ENCODE peak calls at places on chromosomes 3 and 15, in five cellular contexts. One of them, this sample, is unnamed.

GRCh38 chr15:34064443-34064842 is 25.4 kb upstream of the AVEN start:
- DNase-seq in stimulated activated naive CD8-positive, alpha-beta T cell treated with anti-CD3 and anti-CD28 coated beads, Interleukin-15, amount 100 ng/mL, for 72 hours: no peak
- DNase-seq in AG04450: no peak
- DNase-seq in SK-N-SH: no peak
- DNase-seq in stromal cell of bone marrow: no peak
- DNase-seq in this sample: no peak

GRCh38 chr3:16092923-16093322 is 81.6 kb upstream of the GALNT15 start:
- DNase-seq in stimulated activated naive CD8-positive, alpha-beta T cell treated with anti-CD3 and anti-CD28 coated beads, Interleukin-15, amount 100 ng/mL, for 72 hours: no peak
- DNase-seq in AG04450: no peak
- DNase-seq in SK-N-SH: no peak
- DNase-seq in stromal cell of bone marrow: no peak
- DNase-seq in this sample: no peak

GRCh38 chr3:24264748-24265158 is 229.9 kb downstream of the THRB start:
- DNase-seq in stimulated activated naive CD8-positive, alpha-beta T cell treated with anti-CD3 and anti-CD28 coated beads, Interleukin-15, amount 100 ng/mL, for 72 hours: no peak
- DNase-seq in AG04450: no peak
- DNase-seq in SK-N-SH: peak
- DNase-seq in stromal cell of bone marrow: peak
- DNase-seq in this sample: peak

GRCh38 chr3:30354972-30355371 is 251.4 kb upstream of the TGFBR2 start:
- DNase-seq in stimulated activated naive CD8-positive, alpha-beta T cell treated with anti-CD3 and anti-CD28 coated beads, Interleukin-15, amount 100 ng/mL, for 72 hours: no peak
- DNase-seq in AG04450: no peak
- DNase-seq in SK-N-SH: no peak
- DNase-seq in stromal cell of bone marrow: no peak
- DNase-seq in this sample: no peak

GRCh38 chr3:127707777-127708438 is 35.2 kb downstream of the ABTB1 start:
- DNase-seq in stimulated activated naive CD8-positive, alpha-beta T cell treated with anti-CD3 and anti-CD28 coated beads, Interleukin-15, amount 100 ng/mL, for 72 hours: no peak
- DNase-seq in AG04450: no peak
- DNase-seq in SK-N-SH: no peak
- DNase-seq in stromal cell of bone marrow: no peak
- DNase-seq in this sample: no peak

GRCh38 chr3:38738630-38739395 is 77.2 kb downstream of the SCN10A start:
- DNase-seq in stimulated activated naive CD8-positive, alpha-beta T cell treated with anti-CD3 and anti-CD28 coated beads, Interleukin-15, amount 100 ng/mL, for 72 hours: peak
- DNase-seq in AG04450: no peak
- DNase-seq in SK-N-SH: peak
- DNase-seq in stromal cell of bone marrow: peak
- DNase-seq in this sample: no peak

GRCh38 chr15:88982304-88982945 is 69.2 kb upstream of the MFGE8 start:
- DNase-seq in stimulated activated naive CD8-positive, alpha-beta T cell treated with anti-CD3 and anti-CD28 coated beads, Interleukin-15, amount 100 ng/mL, for 72 hours: no peak
- DNase-seq in AG04450: no peak
- DNase-seq in SK-N-SH: peak
- DNase-seq in stromal cell of bone marrow: peak
- DNase-seq in this sample: no peak

GRCh38 chr15:86329311-86330013 is 249.8 kb downstream of the AGBL1 start:
- DNase-seq in stimulated activated naive CD8-positive, alpha-beta T cell treated with anti-CD3 and anti-CD28 coated beads, Interleukin-15, amount 100 ng/mL, for 72 hours: no peak
- DNase-seq in AG04450: no peak
- DNase-seq in SK-N-SH: no peak
- DNase-seq in stromal cell of bone marrow: no peak
- DNase-seq in this sample: no peak

GRCh38 chr3:10527295-10528016 is 22.1 kb upstream of the ATP2B2 start:
- DNase-seq in stimulated activated naive CD8-positive, alpha-beta T cell treated with anti-CD3 and anti-CD28 coated beads, Interleukin-15, amount 100 ng/mL, for 72 hours: no peak
- DNase-seq in AG04450: no peak
- DNase-seq in SK-N-SH: no peak
- DNase-seq in stromal cell of bone marrow: no peak
- DNase-seq in this sample: no peak

GRCh38 chr3:45677045-45677436 is 12.2 kb upstream of the SACM1L start:
- DNase-seq in stimulated activated naive CD8-positive, alpha-beta T cell treated with anti-CD3 and anti-CD28 coated beads, Interleukin-15, amount 100 ng/mL, for 72 hours: peak
- DNase-seq in AG04450: no peak
- DNase-seq in SK-N-SH: no peak
- DNase-seq in stromal cell of bone marrow: no peak
- DNase-seq in this sample: no peak

GRCh38 chr3:132079150-132079549 is 44.3 kb upstream of the CPNE4 start:
- DNase-seq in stimulated activated naive CD8-positive, alpha-beta T cell treated with anti-CD3 and anti-CD28 coated beads, Interleukin-15, amount 100 ng/mL, for 72 hours: no peak
- DNase-seq in AG04450: no peak
- DNase-seq in SK-N-SH: no peak
- DNase-seq in stromal cell of bone marrow: no peak
- DNase-seq in this sample: no peak

GRCh38 chr3:30626443-30627181 is 20.2 kb downstream of the TGFBR2 start:
- DNase-seq in stimulated activated naive CD8-positive, alpha-beta T cell treated with anti-CD3 and anti-CD28 coated beads, Interleukin-15, amount 100 ng/mL, for 72 hours: no peak
- DNase-seq in AG04450: no peak
- DNase-seq in SK-N-SH: no peak
- DNase-seq in stromal cell of bone marrow: peak
- DNase-seq in this sample: no peak

GRCh38 chr3:124770341-124771082 is 40.3 kb downstream of the UMPS start:
- DNase-seq in stimulated activated naive CD8-positive, alpha-beta T cell treated with anti-CD3 and anti-CD28 coated beads, Interleukin-15, amount 100 ng/mL, for 72 hours: no peak
- DNase-seq in AG04450: no peak
- DNase-seq in SK-N-SH: peak
- DNase-seq in stromal cell of bone marrow: no peak
- DNase-seq in this sample: no peak

GRCh38 chr15:47824185-47824584 is 106.9 kb downstream of the SEMA6D start:
- DNase-seq in stimulated activated naive CD8-positive, alpha-beta T cell treated with anti-CD3 and anti-CD28 coated beads, Interleukin-15, amount 100 ng/mL, for 72 hours: no peak
- DNase-seq in AG04450: no peak
- DNase-seq in SK-N-SH: no peak
- DNase-seq in stromal cell of bone marrow: no peak
- DNase-seq in this sample: no peak

GRCh38 chr15:99433757-99434211 is 132.0 kb upstream of the MEF2A start:
- DNase-seq in stimulated activated naive CD8-positive, alpha-beta T cell treated with anti-CD3 and anti-CD28 coated beads, Interleukin-15, amount 100 ng/mL, for 72 hours: no peak
- DNase-seq in AG04450: no peak
- DNase-seq in SK-N-SH: no peak
- DNase-seq in stromal cell of bone marrow: no peak
- DNase-seq in this sample: no peak

GRCh38 chr15:83039206-83039605 is 27.8 kb upstream of the C15orf40 start:
- DNase-seq in stimulated activated naive CD8-positive, alpha-beta T cell treated with anti-CD3 and anti-CD28 coated beads, Interleukin-15, amount 100 ng/mL, for 72 hours: no peak
- DNase-seq in AG04450: no peak
- DNase-seq in SK-N-SH: no peak
- DNase-seq in stromal cell of bone marrow: no peak
- DNase-seq in this sample: no peak

GRCh38 chr3:60080648-60081047 is 1030.8 kb upstream of the CFAP20DC start:
- DNase-seq in stimulated activated naive CD8-positive, alpha-beta T cell treated with anti-CD3 and anti-CD28 coated beads, Interleukin-15, amount 100 ng/mL, for 72 hours: peak
- DNase-seq in AG04450: no peak
- DNase-seq in SK-N-SH: no peak
- DNase-seq in stromal cell of bone marrow: no peak
- DNase-seq in this sample: no peak

GRCh38 chr3:30188713-30189112 is 417.7 kb upstream of the TGFBR2 start:
- DNase-seq in stimulated activated naive CD8-positive, alpha-beta T cell treated with anti-CD3 and anti-CD28 coated beads, Interleukin-15, amount 100 ng/mL, for 72 hours: no peak
- DNase-seq in AG04450: no peak
- DNase-seq in SK-N-SH: no peak
- DNase-seq in stromal cell of bone marrow: no peak
- DNase-seq in this sample: no peak

GRCh38 chr3:58471025-58471887 is 20.6 kb upstream of the KCTD6 start:
- DNase-seq in stimulated activated naive CD8-positive, alpha-beta T cell treated with anti-CD3 and anti-CD28 coated beads, Interleukin-15, amount 100 ng/mL, for 72 hours: peak
- DNase-seq in AG04450: peak
- DNase-seq in SK-N-SH: no peak
- DNase-seq in stromal cell of bone marrow: peak
- DNase-seq in this sample: peak

GRCh38 chr3:33586402-33586801 is 131.7 kb downstream of the CLASP2 start:
- DNase-seq in stimulated activated naive CD8-positive, alpha-beta T cell treated with anti-CD3 and anti-CD28 coated beads, Interleukin-15, amount 100 ng/mL, for 72 hours: no peak
- DNase-seq in AG04450: no peak
- DNase-seq in SK-N-SH: no peak
- DNase-seq in stromal cell of bone marrow: no peak
- DNase-seq in this sample: no peak

GRCh38 chr15:37907136-37907535 is 27.3 kb upstream of the TMCO5A start:
- DNase-seq in stimulated activated naive CD8-positive, alpha-beta T cell treated with anti-CD3 and anti-CD28 coated beads, Interleukin-15, amount 100 ng/mL, for 72 hours: no peak
- DNase-seq in AG04450: no peak
- DNase-seq in SK-N-SH: no peak
- DNase-seq in stromal cell of bone marrow: no peak
- DNase-seq in this sample: no peak

GRCh38 chr3:99668044-99668443 is 29.6 kb downstream of the COL8A1 start:
- DNase-seq in stimulated activated naive CD8-positive, alpha-beta T cell treated with anti-CD3 and anti-CD28 coated beads, Interleukin-15, amount 100 ng/mL, for 72 hours: no peak
- DNase-seq in AG04450: no peak
- DNase-seq in SK-N-SH: no peak
- DNase-seq in stromal cell of bone marrow: no peak
- DNase-seq in this sample: no peak

GRCh38 chr3:66808891-66809578 is 189.1 kb upstream of the KBTBD8 start:
- DNase-seq in stimulated activated naive CD8-positive, alpha-beta T cell treated with anti-CD3 and anti-CD28 coated beads, Interleukin-15, amount 100 ng/mL, for 72 hours: no peak
- DNase-seq in AG04450: no peak
- DNase-seq in SK-N-SH: no peak
- DNase-seq in stromal cell of bone marrow: no peak
- DNase-seq in this sample: no peak

GRCh38 chr3:15449489-15449888 is 22.1 kb downstream of the EAF1 start:
- DNase-seq in stimulated activated naive CD8-positive, alpha-beta T cell treated with anti-CD3 and anti-CD28 coated beads, Interleukin-15, amount 100 ng/mL, for 72 hours: no peak
- DNase-seq in AG04450: no peak
- DNase-seq in SK-N-SH: no peak
- DNase-seq in stromal cell of bone marrow: no peak
- DNase-seq in this sample: no peak

GRCh38 chr3:123861081-123861836 is 22.9 kb downstream of the MYLK start:
- DNase-seq in stimulated activated naive CD8-positive, alpha-beta T cell treated with anti-CD3 and anti-CD28 coated beads, Interleukin-15, amount 100 ng/mL, for 72 hours: no peak
- DNase-seq in AG04450: no peak
- DNase-seq in SK-N-SH: no peak
- DNase-seq in stromal cell of bone marrow: no peak
- DNase-seq in this sample: no peak

GRCh38 chr3:36201546-36201945 is 178.8 kb upstream of the STAC start:
- DNase-seq in stimulated activated naive CD8-positive, alpha-beta T cell treated with anti-CD3 and anti-CD28 coated beads, Interleukin-15, amount 100 ng/mL, for 72 hours: no peak
- DNase-seq in AG04450: no peak
- DNase-seq in SK-N-SH: peak
- DNase-seq in stromal cell of bone marrow: no peak
- DNase-seq in this sample: no peak